ENCODE peak calls at places on chromosome 5, in four cellular contexts. I is RWPE1, X is NCI-H2081, L is midbrain. G is an unnamed sample.

GRCh38 chr5:149636191-149636860 is 55.0 kb downstream of the ARHGEF37 start:
- DNase-seq in L (no peak), I (no peak), X (no peak), G (no peak)

GRCh38 chr5:58268263-58268662 is 191.6 kb downstream of the PLK2 start:
- DNase-seq in L (no peak), X (no peak), I (no peak), G (no peak)

GRCh38 chr5:168874713-168875380 is 295.7 kb upstream of the PANK3 start:
- DNase-seq in L (no peak), X (no peak), I (no peak), G (no peak)

GRCh38 chr5:141729387-141730006 is 47.5 kb upstream of the ARAP3 start:
- DNase-seq in L (peak; percentile 20), I (no peak), X (no peak), G (no peak)

GRCh38 chr5:60210810-60211209 is 317.3 kb upstream of the PDE4D start:
- DNase-seq in L (no peak), X (no peak), I (no peak), G (no peak)

GRCh38 chr5:127909078-127909477 is 174.5 kb upstream of the SLC12A2 start:
- DNase-seq in I (peak; percentile 45), X (peak; percentile 9), L (peak; percentile 24), G (no peak)

GRCh38 chr5:87020099-87020934 is 247.4 kb upstream of the RASA1 start:
- DNase-seq in X (no peak), L (peak; percentile 15), I (no peak), G (no peak)

GRCh38 chr5:3126639-3127038 is 375.2 kb upstream of the IRX2 start:
- DNase-seq in I (no peak), X (no peak), L (no peak), G (no peak)